ENCODE peak calls at places on chromosomes 7 and 10, in five cellular contexts. One of them, this sample, is unnamed.

GRCh38 chr7:113321201-113321600 is 202.8 kb upstream of the SMIM30 start:
- DNase-seq in activated CD8-positive, alpha-beta memory T cell treated with anti-CD3 and anti-CD28 coated beads for 24 hours: no peak
- DNase-seq in skeletal muscle cell: no peak
- DNase-seq in activated naive CD4-positive, alpha-beta T cell: no peak
- DNase-seq in activated naive CD8-positive, alpha-beta T cell treated with anti-CD3 and anti-CD28 coated beads, Interleukin-2, amount 50 U/mL, for 24 hours: no peak
- DNase-seq in this sample: no peak

GRCh38 chr7:139571190-139571589 is 47.7 kb downstream of the CLEC2L start:
- DNase-seq in activated CD8-positive, alpha-beta memory T cell treated with anti-CD3 and anti-CD28 coated beads for 24 hours: no peak
- DNase-seq in skeletal muscle cell: no peak
- DNase-seq in activated naive CD4-positive, alpha-beta T cell: no peak
- DNase-seq in activated naive CD8-positive, alpha-beta T cell treated with anti-CD3 and anti-CD28 coated beads, Interleukin-2, amount 50 U/mL, for 24 hours: no peak
- DNase-seq in this sample: no peak

GRCh38 chr7:148142660-148143248 is 447.8 kb upstream of the C7orf33 start:
- DNase-seq in activated CD8-positive, alpha-beta memory T cell treated with anti-CD3 and anti-CD28 coated beads for 24 hours: no peak
- DNase-seq in skeletal muscle cell: peak
- DNase-seq in activated naive CD4-positive, alpha-beta T cell: no peak
- DNase-seq in activated naive CD8-positive, alpha-beta T cell treated with anti-CD3 and anti-CD28 coated beads, Interleukin-2, amount 50 U/mL, for 24 hours: no peak
- DNase-seq in this sample: peak

GRCh38 chr7:44104880-44105771 is 981 bp downstream of the AEBP1 start:
- DNase-seq in activated CD8-positive, alpha-beta memory T cell treated with anti-CD3 and anti-CD28 coated beads for 24 hours: peak
- DNase-seq in skeletal muscle cell: peak
- DNase-seq in activated naive CD4-positive, alpha-beta T cell: no peak
- DNase-seq in activated naive CD8-positive, alpha-beta T cell treated with anti-CD3 and anti-CD28 coated beads, Interleukin-2, amount 50 U/mL, for 24 hours: no peak
- DNase-seq in this sample: no peak

GRCh38 chr7:65448824-65449504 is 75.3 kb downstream of the ZNF92 start:
- DNase-seq in activated CD8-positive, alpha-beta memory T cell treated with anti-CD3 and anti-CD28 coated beads for 24 hours: no peak
- DNase-seq in skeletal muscle cell: peak
- DNase-seq in activated naive CD4-positive, alpha-beta T cell: no peak
- DNase-seq in activated naive CD8-positive, alpha-beta T cell treated with anti-CD3 and anti-CD28 coated beads, Interleukin-2, amount 50 U/mL, for 24 hours: no peak
- DNase-seq in this sample: peak

GRCh38 chr10:49158399-49158798 is 24.6 kb upstream of the FAM170B start:
- DNase-seq in activated CD8-positive, alpha-beta memory T cell treated with anti-CD3 and anti-CD28 coated beads for 24 hours: peak
- DNase-seq in skeletal muscle cell: no peak
- DNase-seq in activated naive CD4-positive, alpha-beta T cell: no peak
- DNase-seq in activated naive CD8-positive, alpha-beta T cell treated with anti-CD3 and anti-CD28 coated beads, Interleukin-2, amount 50 U/mL, for 24 hours: no peak
- DNase-seq in this sample: no peak

GRCh38 chr10:34702982-34703381 is 112.1 kb downstream of the PARD3 start:
- DNase-seq in activated CD8-positive, alpha-beta memory T cell treated with anti-CD3 and anti-CD28 coated beads for 24 hours: no peak
- DNase-seq in skeletal muscle cell: no peak
- DNase-seq in activated naive CD4-positive, alpha-beta T cell: no peak
- DNase-seq in activated naive CD8-positive, alpha-beta T cell treated with anti-CD3 and anti-CD28 coated beads, Interleukin-2, amount 50 U/mL, for 24 hours: no peak
- DNase-seq in this sample: no peak

GRCh38 chr7:68256295-68256694 is 1259.7 kb downstream of the TYW1 start:
- DNase-seq in activated CD8-positive, alpha-beta memory T cell treated with anti-CD3 and anti-CD28 coated beads for 24 hours: no peak
- DNase-seq in skeletal muscle cell: no peak
- DNase-seq in activated naive CD4-positive, alpha-beta T cell: no peak
- DNase-seq in activated naive CD8-positive, alpha-beta T cell treated with anti-CD3 and anti-CD28 coated beads, Interleukin-2, amount 50 U/mL, for 24 hours: no peak
- DNase-seq in this sample: no peak

GRCh38 chr10:106565546-106565945 is 599.0 kb downstream of the SORCS1 start:
- DNase-seq in activated CD8-positive, alpha-beta memory T cell treated with anti-CD3 and anti-CD28 coated beads for 24 hours: no peak
- DNase-seq in skeletal muscle cell: peak
- DNase-seq in activated naive CD4-positive, alpha-beta T cell: no peak
- DNase-seq in activated naive CD8-positive, alpha-beta T cell treated with anti-CD3 and anti-CD28 coated beads, Interleukin-2, amount 50 U/mL, for 24 hours: no peak
- DNase-seq in this sample: no peak

GRCh38 chr7:151271699-151272355 is 23.3 kb upstream of the SMARCD3 start:
- DNase-seq in activated CD8-positive, alpha-beta memory T cell treated with anti-CD3 and anti-CD28 coated beads for 24 hours: no peak
- DNase-seq in skeletal muscle cell: peak
- DNase-seq in activated naive CD4-positive, alpha-beta T cell: no peak
- DNase-seq in activated naive CD8-positive, alpha-beta T cell treated with anti-CD3 and anti-CD28 coated beads, Interleukin-2, amount 50 U/mL, for 24 hours: no peak
- DNase-seq in this sample: peak

GRCh38 chr7:120941064-120941463 is 9.5 kb upstream of the ING3 start:
- DNase-seq in activated CD8-positive, alpha-beta memory T cell treated with anti-CD3 and anti-CD28 coated beads for 24 hours: no peak
- DNase-seq in skeletal muscle cell: no peak
- DNase-seq in activated naive CD4-positive, alpha-beta T cell: no peak
- DNase-seq in activated naive CD8-positive, alpha-beta T cell treated with anti-CD3 and anti-CD28 coated beads, Interleukin-2, amount 50 U/mL, for 24 hours: no peak
- DNase-seq in this sample: peak

GRCh38 chr7:12661581-12661980 is 25.9 kb upstream of the ARL4A start:
- DNase-seq in activated CD8-positive, alpha-beta memory T cell treated with anti-CD3 and anti-CD28 coated beads for 24 hours: no peak
- DNase-seq in skeletal muscle cell: no peak
- DNase-seq in activated naive CD4-positive, alpha-beta T cell: no peak
- DNase-seq in activated naive CD8-positive, alpha-beta T cell treated with anti-CD3 and anti-CD28 coated beads, Interleukin-2, amount 50 U/mL, for 24 hours: no peak
- DNase-seq in this sample: no peak

GRCh38 chr7:21364838-21365267 is 63.0 kb upstream of the SP4 start:
- DNase-seq in activated CD8-positive, alpha-beta memory T cell treated with anti-CD3 and anti-CD28 coated beads for 24 hours: no peak
- DNase-seq in skeletal muscle cell: no peak
- DNase-seq in activated naive CD4-positive, alpha-beta T cell: no peak
- DNase-seq in activated naive CD8-positive, alpha-beta T cell treated with anti-CD3 and anti-CD28 coated beads, Interleukin-2, amount 50 U/mL, for 24 hours: no peak
- DNase-seq in this sample: no peak

GRCh38 chr7:36153571-36154097 is 580 bp downstream of the EEPD1 start:
- DNase-seq in activated CD8-positive, alpha-beta memory T cell treated with anti-CD3 and anti-CD28 coated beads for 24 hours: peak
- DNase-seq in skeletal muscle cell: no peak
- DNase-seq in activated naive CD4-positive, alpha-beta T cell: no peak
- DNase-seq in activated naive CD8-positive, alpha-beta T cell treated with anti-CD3 and anti-CD28 coated beads, Interleukin-2, amount 50 U/mL, for 24 hours: peak
- DNase-seq in this sample: no peak

GRCh38 chr7:25615005-25615404 is 386.7 kb upstream of the NPVF start:
- DNase-seq in activated CD8-positive, alpha-beta memory T cell treated with anti-CD3 and anti-CD28 coated beads for 24 hours: no peak
- DNase-seq in skeletal muscle cell: no peak
- DNase-seq in activated naive CD4-positive, alpha-beta T cell: no peak
- DNase-seq in activated naive CD8-positive, alpha-beta T cell treated with anti-CD3 and anti-CD28 coated beads, Interleukin-2, amount 50 U/mL, for 24 hours: no peak
- DNase-seq in this sample: no peak

GRCh38 chr10:70584941-70585544 is 17.5 kb downstream of the PRF1 start:
- DNase-seq in activated CD8-positive, alpha-beta memory T cell treated with anti-CD3 and anti-CD28 coated beads for 24 hours: no peak
- DNase-seq in skeletal muscle cell: no peak
- DNase-seq in activated naive CD4-positive, alpha-beta T cell: no peak
- DNase-seq in activated naive CD8-positive, alpha-beta T cell treated with anti-CD3 and anti-CD28 coated beads, Interleukin-2, amount 50 U/mL, for 24 hours: no peak
- DNase-seq in this sample: peak

GRCh38 chr10:72639441-72639873 is 13.6 kb upstream of the MICU1 start:
- DNase-seq in activated CD8-positive, alpha-beta memory T cell treated with anti-CD3 and anti-CD28 coated beads for 24 hours: no peak
- DNase-seq in skeletal muscle cell: no peak
- DNase-seq in activated naive CD4-positive, alpha-beta T cell: no peak
- DNase-seq in activated naive CD8-positive, alpha-beta T cell treated with anti-CD3 and anti-CD28 coated beads, Interleukin-2, amount 50 U/mL, for 24 hours: no peak
- DNase-seq in this sample: no peak

GRCh38 chr10:61869276-61869675 is 32.2 kb upstream of the ARID5B start:
- DNase-seq in activated CD8-positive, alpha-beta memory T cell treated with anti-CD3 and anti-CD28 coated beads for 24 hours: no peak
- DNase-seq in skeletal muscle cell: no peak
- DNase-seq in activated naive CD4-positive, alpha-beta T cell: no peak
- DNase-seq in activated naive CD8-positive, alpha-beta T cell treated with anti-CD3 and anti-CD28 coated beads, Interleukin-2, amount 50 U/mL, for 24 hours: no peak
- DNase-seq in this sample: no peak

GRCh38 chr10:120048358-120048757 is 155.8 kb downstream of the SEC23IP start:
- DNase-seq in activated CD8-positive, alpha-beta memory T cell treated with anti-CD3 and anti-CD28 coated beads for 24 hours: no peak
- DNase-seq in skeletal muscle cell: no peak
- DNase-seq in activated naive CD4-positive, alpha-beta T cell: no peak
- DNase-seq in activated naive CD8-positive, alpha-beta T cell treated with anti-CD3 and anti-CD28 coated beads, Interleukin-2, amount 50 U/mL, for 24 hours: no peak
- DNase-seq in this sample: no peak

GRCh38 chr7:155858521-155859061 is 46.3 kb upstream of the SHH start:
- DNase-seq in activated CD8-positive, alpha-beta memory T cell treated with anti-CD3 and anti-CD28 coated beads for 24 hours: peak
- DNase-seq in skeletal muscle cell: no peak
- DNase-seq in activated naive CD4-positive, alpha-beta T cell: no peak
- DNase-seq in activated naive CD8-positive, alpha-beta T cell treated with anti-CD3 and anti-CD28 coated beads, Interleukin-2, amount 50 U/mL, for 24 hours: no peak
- DNase-seq in this sample: no peak

This sample was measured in stromal cell of bone marrow.